ENCODE peak calls at places on chromosomes 7 and 10, in five cellular contexts. O is IMR-90, E is GM12878, S is HCT116, N is ascending aorta. W is an unnamed sample.

GRCh38 chr10:101619983-101620382 is 31.9 kb downstream of the DPCD start:
- DNase-seq in O (no peak), E (no peak), S (no peak), N (no peak), W (no peak)

GRCh38 chr10:25487266-25487665 is 312.5 kb downstream of the GPR158 start:
- DNase-seq in O (no peak), E (no peak), S (no peak), N (no peak), W (no peak)

GRCh38 chr10:48731654-48732053 is 47.0 kb downstream of the WDFY4 start:
- DNase-seq in O (no peak), E (no peak), S (no peak), N (no peak), W (no peak)

GRCh38 chr7:117750612-117751563 is 122.4 kb downstream of the CTTNBP2 start:
- DNase-seq in O (peak; percentile 50), E (no peak), S (no peak), N (no peak), W (no peak)

GRCh38 chr10:27618906-27619305 is 114.8 kb downstream of the RAB18 start:
- DNase-seq in O (no peak), E (no peak), S (no peak), N (no peak), W (no peak)

GRCh38 chr7:148664319-148664718 is 34.4 kb upstream of the CUL1 start:
- DNase-seq in O (peak; percentile 27), E (no peak), S (no peak), N (no peak), W (no peak)

GRCh38 chr10:52347327-52347667 is 33.2 kb downstream of the DKK1 start:
- DNase-seq in O (no peak), E (no peak), S (no peak), N (no peak), W (no peak)

GRCh38 chr10:114429581-114430335 is 25.5 kb upstream of the AFAP1L2 start:
- DNase-seq in O (no peak), E (no peak), S (no peak), N (no peak), W (no peak)

GRCh38 chr7:135335628-135336139 is 102.0 kb downstream of the STRA8 start:
- DNase-seq in O (peak; percentile 28), E (peak; percentile 20), S (peak; percentile 66), N (no peak), W (no peak)

GRCh38 chr7:111232249-111233084 is 141.5 kb downstream of the LRRN3 start:
- DNase-seq in O (peak; percentile 75), E (no peak), S (peak; percentile 12), N (no peak), W (peak; percentile 15)

GRCh38 chr7:48130658-48131108 is 40.6 kb upstream of the ABCA13 start:
- DNase-seq in O (peak; percentile 33), E (no peak), S (no peak), N (no peak), W (peak; percentile 31)

GRCh38 chr7:105768117-105768516 is 108.3 kb downstream of the ATXN7L1 start:
- DNase-seq in O (no peak), E (no peak), S (no peak), N (no peak), W (no peak)

GRCh38 chr10:129219364-129219763 is 247.7 kb upstream of the MGMT start:
- DNase-seq in O (no peak), E (no peak), S (no peak), N (no peak), W (no peak)

GRCh38 chr7:16450366-16450765 is 15.2 kb downstream of the SOSTDC1 start:
- DNase-seq in O (no peak), E (no peak), S (no peak), N (no peak), W (no peak)

GRCh38 chr7:117949232-117949631 is 76.0 kb upstream of the CTTNBP2 start:
- DNase-seq in O (peak; percentile 20), E (no peak), S (no peak), N (no peak), W (no peak)

GRCh38 chr10:76115471-76116155 is 684.2 kb downstream of the LRMDA start:
- DNase-seq in O (no peak), E (no peak), S (no peak), N (no peak), W (no peak)

GRCh38 chr10:131776496-131776895 is 124.3 kb upstream of the PPP2R2D start:
- DNase-seq in O (no peak), E (no peak), S (no peak), N (peak; percentile 16), W (no peak)

GRCh38 chr7:30146127-30146612 is 11.4 kb downstream of the MTURN start:
- DNase-seq in O (no peak), E (no peak), S (no peak), N (peak; percentile 54), W (no peak)

GRCh38 chr10:114869500-114869899 is 47.9 kb downstream of the FHIP2A start:
- DNase-seq in O (peak; percentile 87), E (no peak), S (no peak), N (no peak), W (peak; percentile 42)

GRCh38 chr7:73899731-73900142 is 38.8 kb downstream of the TMEM270 start:
- DNase-seq in O (peak; percentile 77), E (no peak), S (no peak), N (peak; percentile 97), W (peak; percentile 90)

GRCh38 chr7:42580061-42580460 is 331.8 kb downstream of the C7orf25 start:
- DNase-seq in O (no peak), E (no peak), S (no peak), N (no peak), W (no peak)

GRCh38 chr7:85004402-85004801 is 182.5 kb downstream of the SEMA3D start:
- DNase-seq in O (peak; percentile 29), E (no peak), S (no peak), N (no peak), W (no peak)

GRCh38 chr7:132687981-132688383 is 111.7 kb upstream of the PLXNA4 start:
- DNase-seq in O (no peak), E (no peak), S (no peak), N (no peak), W (no peak)

GRCh38 chr7:130838738-130839137 is 104.7 kb upstream of the KLF14 start:
- DNase-seq in O (peak; percentile 99), E (peak; percentile 15), S (peak; percentile 91), N (no peak), W (peak; percentile 99)

GRCh38 chr10:112208292-112208691 is 24.7 kb upstream of the GPAM start:
- DNase-seq in O (peak; percentile 60), E (no peak), S (no peak), N (no peak), W (no peak)

GRCh38 chr7:108604685-108605077 is 35.0 kb downstream of the DNAJB9 start:
- DNase-seq in O (no peak), E (no peak), S (no peak), N (no peak), W (no peak)

GRCh38 chr10:133261726-133262325 is 14.8 kb downstream of the ADAM8 start:
- DNase-seq in O (peak; percentile 38), E (no peak), S (no peak), N (peak; percentile 90), W (no peak)

GRCh38 chr7:11714205-11714604 is 117.8 kb downstream of the THSD7A start:
- DNase-seq in O (no peak), E (no peak), S (no peak), N (no peak), W (no peak)

GRCh38 chr10:45421231-45422097 is 47.4 kb downstream of the ALOX5 start:
- DNase-seq in O (no peak), E (no peak), S (no peak), N (no peak), W (no peak)

GRCh38 chr7:317643-318405 is 27.9 kb downstream of the FOXL3 start:
- DNase-seq in O (no peak), E (no peak), S (no peak), N (no peak), W (no peak)

GRCh38 chr7:318476-319266 is 28.7 kb downstream of the FOXL3 start:
- DNase-seq in O (no peak), E (no peak), S (no peak), N (no peak), W (no peak)

GRCh38 chr7:312409-312808 is 22.4 kb downstream of the FOXL3 start:
- DNase-seq in O (no peak), E (no peak), S (no peak), N (no peak), W (no peak)

GRCh38 chr7:314853-315252 is 24.9 kb downstream of the FOXL3 start:
- DNase-seq in O (no peak), E (no peak), S (no peak), N (no peak), W (no peak)

DNA sequence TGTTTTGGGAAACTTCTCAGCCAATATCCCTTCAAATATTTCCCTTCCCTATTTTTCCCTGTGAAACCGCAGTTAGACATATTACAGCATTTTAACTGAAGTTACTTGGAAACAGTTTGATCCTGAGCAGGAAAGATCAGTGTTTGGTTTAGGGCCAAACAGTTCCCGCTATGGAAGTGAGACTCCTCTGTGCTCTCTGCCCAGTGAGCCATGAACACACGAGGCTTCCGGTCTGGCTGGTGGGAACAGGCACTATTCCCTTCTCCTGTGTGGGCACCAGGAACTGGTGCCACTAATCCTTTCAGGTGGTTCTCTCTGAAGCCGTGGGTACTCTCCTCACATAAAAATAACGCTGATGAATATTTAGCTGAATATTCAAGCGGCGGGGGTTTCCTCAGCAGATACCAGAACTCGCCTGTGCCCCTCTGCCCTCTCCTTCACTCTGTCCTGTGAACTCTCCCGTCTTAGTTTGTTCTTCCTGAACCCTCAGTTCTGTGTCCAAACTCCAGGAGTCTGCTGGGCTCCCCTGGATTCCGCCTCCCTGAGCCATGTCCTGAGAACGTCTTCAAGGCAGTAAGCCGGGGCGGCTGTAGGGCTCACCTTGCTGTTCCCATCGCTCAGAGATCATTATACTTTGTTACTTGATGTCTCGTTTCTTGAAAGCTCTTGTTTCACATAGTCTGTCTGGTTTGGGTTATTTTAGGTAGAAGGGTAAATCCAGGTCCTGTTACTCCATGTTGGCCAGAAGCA is 25.7 kb downstream of the FOXL3 start:
- DNase-seq in O (no peak), E (no peak), S (no peak), N (no peak), W (no peak)
- H3K27me3 ChIP-seq in O (peaks cover 67% of the 10 kb centered on the region), E (no peaks in the 10 kb centered on the region), S (peaks cover 13% of the 10 kb centered on the region), N (no peaks in the 10 kb centered on the region), W (peaks cover 28% of the 10 kb centered on the region)

DNA sequence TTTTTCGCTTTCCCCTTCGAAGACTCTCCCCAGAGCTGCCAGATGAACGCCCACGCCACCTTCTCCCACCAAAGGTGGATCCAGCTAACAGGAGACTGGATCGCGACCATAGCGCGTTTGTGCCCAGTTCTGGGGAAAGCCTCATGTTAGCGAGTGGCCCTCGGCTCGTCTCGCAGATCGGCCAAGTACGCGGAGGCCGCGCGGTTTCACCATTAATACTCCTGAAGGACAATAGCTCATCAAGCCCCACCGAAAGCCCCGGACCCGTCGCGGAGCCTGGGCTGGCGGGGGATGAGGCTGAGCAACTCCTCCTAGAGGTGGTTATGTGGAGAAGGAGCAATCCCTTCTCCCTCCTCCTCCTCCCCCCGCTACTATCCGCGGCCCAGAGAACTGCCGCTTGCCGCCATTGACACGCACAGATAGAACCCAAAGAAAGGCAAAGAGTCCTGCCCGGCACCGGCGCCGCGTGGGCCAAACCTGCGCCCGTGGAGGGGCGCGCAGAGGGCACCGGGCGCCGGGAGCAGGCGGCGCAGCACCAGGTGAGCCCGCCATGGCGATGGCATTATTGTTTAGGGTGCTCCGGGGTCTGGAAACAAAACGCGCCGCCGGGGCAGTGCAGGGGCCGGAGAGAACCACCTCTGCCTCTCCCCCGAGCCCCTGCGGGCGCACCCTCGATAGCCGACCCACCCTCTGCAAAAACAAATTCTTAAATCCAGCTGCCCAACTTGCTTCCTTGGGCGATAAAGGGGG is at the start of gene MACROH2A2:
- DNase-seq in O (peak; percentile 66), E (no peak), S (peak; percentile 47), N (peak; percentile 70), W (peak; percentile 21)
- H3K27me3 ChIP-seq in O (peaks cover 15% of the 10 kb centered on the region), E (peaks cover 9% of the 10 kb centered on the region), S (no peaks in the 10 kb centered on the region), N (no peaks in the 10 kb centered on the region), W (peaks cover 21% of the 10 kb centered on the region)

GRCh38 chr7:8435120-8435519 is 1.7 kb downstream of the NXPH1 start:
- DNase-seq in O (no peak), E (no peak), S (no peak), N (no peak), W (no peak)
- H3K27me3 ChIP-seq in O (peaks cover 1% of the 10 kb centered on the region), E (peaks cover 23% of the 10 kb centered on the region), S (peaks cover 12% of the 10 kb centered on the region), N (peaks cover 16% of the 10 kb centered on the region), W (peaks cover 8% of the 10 kb centered on the region)

GRCh38 chr10:100579261-100579660 is 43.5 kb downstream of the HIF1AN start:
- DNase-seq in O (no peak), E (no peak), S (no peak), N (no peak), W (no peak)
- H3K27me3 ChIP-seq in O (peaks cover 35% of the 10 kb centered on the region), E (peaks cover 2% of the 10 kb centered on the region), S (peaks cover under 1% of the 10 kb centered on the region), N (no peaks in the 10 kb centered on the region), W (peaks cover 11% of the 10 kb centered on the region)

W was measured in BJ.